ENCODE peak calls at places on chromosome X, in four cellular contexts. Z is K562, B is IMR-90, O is GM12878. P is an unnamed sample.

GRCh38 chrX:2508648-2509335 is 8.0 kb upstream of the DHRSX start:
- DNase-seq in B (no peak), O (no peak), Z (no peak), P (no peak)

GRCh38 chrX:149568701-149569296 is 18.5 kb downstream of the MAGEA9B start:
- DNase-seq in Z (no peak), O (no peak), B (no peak), P (no peak)

GRCh38 chrX:17372052-17372451 is 2.9 kb upstream of the NHS start:
- DNase-seq in Z (no peak), B (no peak), O (no peak), P (no peak)

GRCh38 chrX:110384490-110384889 is 25.8 kb downstream of the RTL9 start:
- DNase-seq in B (peak; percentile 75), Z (peak; percentile 26), O (no peak), P (no peak)

GRCh38 chrX:56268888-56269287 is 36.7 kb downstream of the KLF8 start:
- DNase-seq in O (no peak), B (no peak), Z (no peak), P (no peak)

GRCh38 chrX:118218940-118219339 is 102.3 kb upstream of the KLHL13 start:
- DNase-seq in O (no peak), Z (no peak), B (no peak), P (no peak)

GRCh38 chrX:139844163-139844562 is 88.7 kb downstream of the ATP11C start:
- DNase-seq in B (no peak), Z (no peak), O (no peak), P (no peak)

GRCh38 chrX:68895339-68896250 is 66.8 kb downstream of the EFNB1 start:
- DNase-seq in B (peak; percentile 42), Z (peak; percentile 29), O (no peak), P (no peak)

GRCh38 chrX:139642241-139642927 is 65.6 kb downstream of the MCF2 start:
- DNase-seq in B (no peak), O (no peak), Z (no peak), P (no peak)

GRCh38 chrX:150365953-150366911 is 3.1 kb downstream of the MAMLD1 start:
- DNase-seq in Z (peak; percentile 24), O (no peak), B (peak; percentile 64), P (peak; percentile 51)

GRCh38 chrX:29746326-29746725 is 469.0 kb upstream of the MAGEB2 start:
- DNase-seq in B (peak; percentile 55), Z (no peak), O (no peak), P (no peak)

GRCh38 chrX:47637546-47638195 is 7.9 kb upstream of the CFP start:
- DNase-seq in O (no peak), Z (peak; percentile 30), B (no peak), P (no peak)

GRCh38 chrX:150157291-150157690 is 205.8 kb upstream of the MAMLD1 start:
- DNase-seq in Z (no peak), B (no peak), O (no peak), P (no peak)

GRCh38 chrX:41313419-41313818 is 20.5 kb upstream of the DDX3X start:
- DNase-seq in O (no peak), B (peak; percentile 94), Z (no peak), P (no peak)

GRCh38 chrX:108131471-108131870 is 39.9 kb downstream of the ATG4A start:
- DNase-seq in O (no peak), B (peak; percentile 42), Z (no peak), P (no peak)

GRCh38 chrX:40152173-40152705 is 54.5 kb upstream of the BCOR start:
- DNase-seq in B (no peak), Z (no peak), O (no peak), P (no peak)

GRCh38 chrX:123173833-123174232 is 10.2 kb upstream of the GRIA3 start:
- DNase-seq in O (no peak), Z (peak; percentile 26), B (no peak), P (no peak)

GRCh38 chrX:135543924-135544323 is 23.5 kb downstream of the INTS6L start:
- DNase-seq in O (no peak), Z (peak; percentile 30), B (no peak), P (no peak)

DNA sequence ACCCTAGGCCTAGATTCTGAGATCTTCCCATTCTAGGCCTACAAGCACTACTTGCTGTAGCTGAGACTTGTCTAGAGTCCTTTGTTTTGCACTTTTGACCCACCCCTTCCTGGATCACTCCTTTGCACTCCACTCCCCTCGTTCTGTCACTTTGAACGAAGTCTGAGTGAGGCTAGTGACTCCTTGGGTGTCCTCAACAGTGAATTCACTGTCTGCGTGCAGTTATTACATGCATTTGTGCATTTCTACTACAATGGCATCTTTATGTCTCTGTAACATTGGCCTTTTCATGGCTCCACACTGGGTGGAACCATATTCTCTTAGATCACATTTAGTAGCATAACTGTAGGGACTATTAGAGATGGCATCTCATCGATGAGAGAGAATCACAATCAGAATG is 50.5 kb downstream of the OCRL start:
- DNase-seq in B (no peak), Z (no peak), O (no peak), P (no peak)
- TF ChIP-seq CHD1 in B (no peak), Z (no peak), O (no peak), P (no peak)

GRCh38 chrX:97846718-97847237 is 963.1 kb downstream of the RPA4 start:
- DNase-seq in Z (no peak), O (no peak), B (no peak), P (no peak)
- TF ChIP-seq CHD1 in Z (no peak), O (no peak), B (no peak), P (no peak)

GRCh38 chrX:37076983-37077382 is 68.8 kb downstream of the FAM47C start:
- DNase-seq in Z (no peak), O (no peak), B (no peak), P (no peak)
- TF ChIP-seq CHD1 in Z (no peak), O (no peak), B (no peak), P (no peak)

DNA sequence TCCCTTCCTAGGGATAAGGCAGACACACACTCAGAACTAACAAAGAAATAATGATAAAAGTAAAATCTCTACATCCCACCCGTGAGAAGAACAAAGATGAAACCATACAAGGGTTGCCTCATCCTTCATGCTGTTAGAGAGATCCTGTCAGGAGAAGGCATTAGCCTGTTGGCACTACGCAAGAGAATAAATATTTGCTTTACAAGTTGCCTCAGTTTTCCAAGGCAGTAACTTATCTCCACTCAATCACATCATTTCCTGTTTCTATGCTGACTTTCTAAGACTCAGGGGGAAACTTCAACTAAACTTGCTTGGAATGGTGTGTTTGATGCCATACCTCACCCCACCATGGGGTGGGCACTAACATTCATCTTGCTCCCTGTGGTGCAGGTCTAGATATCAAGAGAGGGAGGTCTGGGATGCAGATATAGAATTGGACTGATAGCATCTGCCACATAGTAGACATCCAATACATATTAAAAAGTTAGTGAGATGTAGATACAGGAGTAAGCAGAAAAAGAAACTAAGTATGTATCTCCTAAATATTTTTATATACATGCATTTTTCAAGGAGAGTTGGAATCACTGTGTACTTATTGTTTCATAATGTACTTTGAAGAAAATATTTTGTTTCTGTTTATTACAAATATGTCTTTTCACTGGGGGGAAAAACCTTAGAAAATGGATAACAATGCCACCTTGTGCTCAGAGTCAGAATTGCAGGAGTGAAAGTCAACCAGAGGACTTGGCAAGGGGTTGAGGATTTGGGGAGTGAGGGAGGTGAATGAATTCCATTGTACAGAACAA is 57.2 kb upstream of the BEX4 start:
- DNase-seq in B (peak; percentile 27), Z (peak; percentile 31), O (no peak), P (no peak)
- TF ChIP-seq CHD1 in B (no peak), Z (no peak), O (no peak), P (no peak)

GRCh38 chrX:153352858-153353257 is 18.9 kb downstream of the ZNF275 start:
- DNase-seq in B (no peak), Z (no peak), O (no peak), P (no peak)
- TF ChIP-seq CHD1 in B (no peak), Z (no peak), O (no peak), P (no peak)

GRCh38 chrX:101552714-101553113 is 2.4 kb downstream of the ARMCX1 start:
- DNase-seq in B (no peak), Z (no peak), O (no peak), P (no peak)

GRCh38 chrX:101550825-101551767 is 749 bp downstream of the ARMCX1 start:
- DNase-seq in B (peak; percentile 20), Z (no peak), O (no peak), P (peak; percentile 59)

DNA sequence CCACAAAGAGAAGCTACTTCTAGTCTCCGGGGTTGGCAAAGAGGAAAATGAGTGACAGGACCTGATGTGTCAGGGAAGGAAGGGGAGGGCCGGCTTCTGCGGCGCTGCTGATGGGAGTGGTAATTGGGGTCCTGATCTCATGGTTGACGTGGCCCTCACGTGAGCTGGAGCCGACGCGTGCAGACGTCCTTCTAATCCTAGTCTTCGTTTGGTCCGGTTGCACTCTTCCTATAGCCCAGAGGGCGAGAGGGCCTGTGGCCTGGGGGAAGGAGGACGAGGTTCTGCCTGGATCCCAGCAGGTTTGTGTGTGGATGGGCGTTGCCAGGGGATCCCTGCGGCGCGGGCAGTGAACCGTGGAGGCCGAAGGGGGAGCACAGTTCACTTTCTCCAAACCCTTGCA is at the start of gene ARMCX1:
- DNase-seq in O (no peak), Z (no peak), B (peak; percentile 74), P (peak; percentile 53)
- TF ChIP-seq CHD1 in O (no peak), Z (no peak), B (no peak), P (no peak)

GRCh38 chrX:46317158-46317557 is 228.1 kb downstream of the ZNF674 start:
- DNase-seq in B (no peak), O (no peak), Z (no peak), P (no peak)

GRCh38 chrX:46308106-46308505 is 237.1 kb downstream of the ZNF674 start:
- DNase-seq in Z (no peak), B (no peak), O (no peak), P (no peak)

GRCh38 chrX:46306103-46306502 is 239.1 kb downstream of the ZNF674 start:
- DNase-seq in Z (no peak), B (no peak), O (no peak), P (no peak)

GRCh38 chrX:46310815-46311497 is 234.3 kb downstream of the ZNF674 start:
- DNase-seq in B (no peak), O (no peak), Z (no peak), P (no peak)

GRCh38 chrX:46311581-46312120 is 233.6 kb downstream of the ZNF674 start:
- DNase-seq in Z (no peak), O (no peak), B (no peak), P (no peak)
- TF ChIP-seq CHD1 in Z (no peak), O (no peak), B (no peak), P (no peak)

P was measured in H1.